ENCODE peak calls at places on chromosomes 7 and 10, in nine cellular contexts. One of them, this sample, is unnamed.

GRCh38 chr7:11830582-11831382 is 1.2 kb downstream of the THSD7A start:
- DNase-seq in NCI-H2029: no peak
- DNase-seq in hippocampal formation: no peak
- DNase-seq in GM06990: no peak
- DNase-seq in T-cell: no peak
- DNase-seq in activated T-cell treated with anti-CD3 and anti-CD28 coated beads for 1 hour: no peak
- DNase-seq in coronary artery: no peak
- DNase-seq in central memory CD4-positive, alpha-beta T cell: no peak
- DNase-seq in HFFc6: no peak
- DNase-seq in this sample: no peak

GRCh38 chr7:147008530-147008929 is 891.9 kb downstream of the CNTNAP2 start:
- DNase-seq in NCI-H2029: no peak
- DNase-seq in hippocampal formation: no peak
- DNase-seq in GM06990: no peak
- DNase-seq in T-cell: no peak
- DNase-seq in activated T-cell treated with anti-CD3 and anti-CD28 coated beads for 1 hour: no peak
- DNase-seq in coronary artery: no peak
- DNase-seq in central memory CD4-positive, alpha-beta T cell: no peak
- DNase-seq in HFFc6: no peak
- DNase-seq in this sample: no peak

GRCh38 chr7:100516135-100516812 is 22.7 kb upstream of the AGFG2 start:
- DNase-seq in NCI-H2029: no peak
- DNase-seq in hippocampal formation: no peak
- DNase-seq in GM06990: peak; percentile 65
- DNase-seq in T-cell: peak; percentile 59
- DNase-seq in activated T-cell treated with anti-CD3 and anti-CD28 coated beads for 1 hour: peak; percentile 16
- DNase-seq in coronary artery: no peak
- DNase-seq in central memory CD4-positive, alpha-beta T cell: peak; percentile 76
- DNase-seq in HFFc6: peak; percentile 66
- DNase-seq in this sample: peak; percentile 61

GRCh38 chr10:38025283-38025682 is 14.8 kb downstream of the ZNF33A start:
- DNase-seq in NCI-H2029: no peak
- DNase-seq in hippocampal formation: no peak
- DNase-seq in GM06990: peak; percentile 24
- DNase-seq in T-cell: no peak
- DNase-seq in activated T-cell treated with anti-CD3 and anti-CD28 coated beads for 1 hour: no peak
- DNase-seq in coronary artery: no peak
- DNase-seq in central memory CD4-positive, alpha-beta T cell: no peak
- DNase-seq in HFFc6: no peak
- DNase-seq in this sample: no peak

GRCh38 chr10:101008823-101009423 is 9.3 kb downstream of the LZTS2 start:
- DNase-seq in NCI-H2029: no peak
- DNase-seq in hippocampal formation: peak; percentile 72
- DNase-seq in GM06990: no peak
- DNase-seq in T-cell: no peak
- DNase-seq in activated T-cell treated with anti-CD3 and anti-CD28 coated beads for 1 hour: no peak
- DNase-seq in coronary artery: no peak
- DNase-seq in central memory CD4-positive, alpha-beta T cell: no peak
- DNase-seq in HFFc6: no peak
- DNase-seq in this sample: no peak

GRCh38 chr10:130020651-130021372 is 56.7 kb upstream of the EBF3 start:
- DNase-seq in NCI-H2029: no peak
- DNase-seq in hippocampal formation: no peak
- DNase-seq in GM06990: no peak
- DNase-seq in T-cell: no peak
- DNase-seq in activated T-cell treated with anti-CD3 and anti-CD28 coated beads for 1 hour: no peak
- DNase-seq in coronary artery: peak; percentile 72
- DNase-seq in central memory CD4-positive, alpha-beta T cell: no peak
- DNase-seq in HFFc6: no peak
- DNase-seq in this sample: no peak

GRCh38 chr7:131538071-131538790 is 18.2 kb downstream of the PODXL start:
- DNase-seq in NCI-H2029: no peak
- DNase-seq in hippocampal formation: no peak
- DNase-seq in GM06990: no peak
- DNase-seq in T-cell: no peak
- DNase-seq in activated T-cell treated with anti-CD3 and anti-CD28 coated beads for 1 hour: no peak
- DNase-seq in coronary artery: no peak
- DNase-seq in central memory CD4-positive, alpha-beta T cell: no peak
- DNase-seq in HFFc6: peak; percentile 20
- DNase-seq in this sample: no peak

GRCh38 chr7:37247881-37248280 is 200.8 kb downstream of the ELMO1 start:
- DNase-seq in NCI-H2029: no peak
- DNase-seq in hippocampal formation: no peak
- DNase-seq in GM06990: no peak
- DNase-seq in T-cell: no peak
- DNase-seq in activated T-cell treated with anti-CD3 and anti-CD28 coated beads for 1 hour: no peak
- DNase-seq in coronary artery: no peak
- DNase-seq in central memory CD4-positive, alpha-beta T cell: no peak
- DNase-seq in HFFc6: no peak
- DNase-seq in this sample: no peak

GRCh38 chr7:151462306-151462779 is 22.4 kb upstream of the CRYGN start:
- DNase-seq in NCI-H2029: no peak
- DNase-seq in hippocampal formation: no peak
- DNase-seq in GM06990: no peak
- DNase-seq in T-cell: no peak
- DNase-seq in activated T-cell treated with anti-CD3 and anti-CD28 coated beads for 1 hour: no peak
- DNase-seq in coronary artery: no peak
- DNase-seq in central memory CD4-positive, alpha-beta T cell: no peak
- DNase-seq in HFFc6: no peak
- DNase-seq in this sample: no peak

GRCh38 chr7:151485006-151485732 is 34.5 kb downstream of the RHEB start:
- DNase-seq in NCI-H2029: no peak
- DNase-seq in hippocampal formation: no peak
- DNase-seq in GM06990: no peak
- DNase-seq in T-cell: no peak
- DNase-seq in activated T-cell treated with anti-CD3 and anti-CD28 coated beads for 1 hour: no peak
- DNase-seq in coronary artery: no peak
- DNase-seq in central memory CD4-positive, alpha-beta T cell: no peak
- DNase-seq in HFFc6: peak; percentile 75
- DNase-seq in this sample: no peak

GRCh38 chr7:141649865-141650499 is 52.0 kb downstream of the DENND11 start:
- DNase-seq in NCI-H2029: peak; percentile 83
- DNase-seq in hippocampal formation: peak; percentile 70
- DNase-seq in GM06990: no peak
- DNase-seq in T-cell: peak; percentile 17
- DNase-seq in activated T-cell treated with anti-CD3 and anti-CD28 coated beads for 1 hour: no peak
- DNase-seq in coronary artery: no peak
- DNase-seq in central memory CD4-positive, alpha-beta T cell: no peak
- DNase-seq in HFFc6: peak; percentile 93
- DNase-seq in this sample: no peak

GRCh38 chr7:107778283-107778682 is 24.7 kb downstream of the SLC26A3 start:
- DNase-seq in NCI-H2029: no peak
- DNase-seq in hippocampal formation: no peak
- DNase-seq in GM06990: no peak
- DNase-seq in T-cell: no peak
- DNase-seq in activated T-cell treated with anti-CD3 and anti-CD28 coated beads for 1 hour: no peak
- DNase-seq in coronary artery: no peak
- DNase-seq in central memory CD4-positive, alpha-beta T cell: no peak
- DNase-seq in HFFc6: no peak
- DNase-seq in this sample: no peak

GRCh38 chr7:55593515-55594318 is 21.4 kb upstream of the VOPP1 start:
- DNase-seq in NCI-H2029: peak; percentile 46
- DNase-seq in hippocampal formation: peak; percentile 36
- DNase-seq in GM06990: no peak
- DNase-seq in T-cell: peak; percentile 36
- DNase-seq in activated T-cell treated with anti-CD3 and anti-CD28 coated beads for 1 hour: peak; percentile 74
- DNase-seq in coronary artery: no peak
- DNase-seq in central memory CD4-positive, alpha-beta T cell: peak; percentile 45
- DNase-seq in HFFc6: peak; percentile 55
- DNase-seq in this sample: peak; percentile 67

GRCh38 chr7:151690597-151690996 is 170.9 kb upstream of the RHEB start:
- DNase-seq in NCI-H2029: no peak
- DNase-seq in hippocampal formation: no peak
- DNase-seq in GM06990: no peak
- DNase-seq in T-cell: no peak
- DNase-seq in activated T-cell treated with anti-CD3 and anti-CD28 coated beads for 1 hour: no peak
- DNase-seq in coronary artery: no peak
- DNase-seq in central memory CD4-positive, alpha-beta T cell: no peak
- DNase-seq in HFFc6: peak; percentile 28
- DNase-seq in this sample: no peak

GRCh38 chr10:8044908-8045727 is 9.4 kb upstream of the GATA3 start:
- DNase-seq in NCI-H2029: no peak
- DNase-seq in hippocampal formation: no peak
- DNase-seq in GM06990: peak; percentile 40
- DNase-seq in T-cell: no peak
- DNase-seq in activated T-cell treated with anti-CD3 and anti-CD28 coated beads for 1 hour: no peak
- DNase-seq in coronary artery: no peak
- DNase-seq in central memory CD4-positive, alpha-beta T cell: no peak
- DNase-seq in HFFc6: no peak
- DNase-seq in this sample: no peak

GRCh38 chr7:30159698-30160143 is 24.9 kb downstream of the MTURN start:
- DNase-seq in NCI-H2029: no peak
- DNase-seq in hippocampal formation: no peak
- DNase-seq in GM06990: peak; percentile 30
- DNase-seq in T-cell: no peak
- DNase-seq in activated T-cell treated with anti-CD3 and anti-CD28 coated beads for 1 hour: no peak
- DNase-seq in coronary artery: no peak
- DNase-seq in central memory CD4-positive, alpha-beta T cell: no peak
- DNase-seq in HFFc6: peak; percentile 32
- DNase-seq in this sample: no peak

GRCh38 chr7:69464035-69464434 is 134.2 kb upstream of the AUTS2 start:
- DNase-seq in NCI-H2029: no peak
- DNase-seq in hippocampal formation: no peak
- DNase-seq in GM06990: no peak
- DNase-seq in T-cell: no peak
- DNase-seq in activated T-cell treated with anti-CD3 and anti-CD28 coated beads for 1 hour: no peak
- DNase-seq in coronary artery: no peak
- DNase-seq in central memory CD4-positive, alpha-beta T cell: no peak
- DNase-seq in HFFc6: no peak
- DNase-seq in this sample: no peak

GRCh38 chr10:121595806-121596667 is 2.2 kb downstream of the FGFR2 start:
- DNase-seq in NCI-H2029: no peak
- DNase-seq in hippocampal formation: peak; percentile 68
- DNase-seq in GM06990: no peak
- DNase-seq in T-cell: no peak
- DNase-seq in activated T-cell treated with anti-CD3 and anti-CD28 coated beads for 1 hour: no peak
- DNase-seq in coronary artery: no peak
- DNase-seq in central memory CD4-positive, alpha-beta T cell: no peak
- DNase-seq in HFFc6: no peak
- DNase-seq in this sample: no peak

GRCh38 chr10:129958686-129959543 is 5.2 kb downstream of the EBF3 start:
- DNase-seq in NCI-H2029: no peak
- DNase-seq in hippocampal formation: no peak
- DNase-seq in GM06990: no peak
- DNase-seq in T-cell: no peak
- DNase-seq in activated T-cell treated with anti-CD3 and anti-CD28 coated beads for 1 hour: no peak
- DNase-seq in coronary artery: no peak
- DNase-seq in central memory CD4-positive, alpha-beta T cell: no peak
- DNase-seq in HFFc6: no peak
- DNase-seq in this sample: no peak

GRCh38 chr10:63666836-63667383 is 145.7 kb downstream of the REEP3 start:
- DNase-seq in NCI-H2029: no peak
- DNase-seq in hippocampal formation: no peak
- DNase-seq in GM06990: no peak
- DNase-seq in T-cell: no peak
- DNase-seq in activated T-cell treated with anti-CD3 and anti-CD28 coated beads for 1 hour: no peak
- DNase-seq in coronary artery: no peak
- DNase-seq in central memory CD4-positive, alpha-beta T cell: no peak
- DNase-seq in HFFc6: peak; percentile 81
- DNase-seq in this sample: no peak

GRCh38 chr7:89133357-89133756 is 337.8 kb upstream of the TEX47 start:
- DNase-seq in NCI-H2029: no peak
- DNase-seq in hippocampal formation: no peak
- DNase-seq in GM06990: no peak
- DNase-seq in T-cell: no peak
- DNase-seq in activated T-cell treated with anti-CD3 and anti-CD28 coated beads for 1 hour: no peak
- DNase-seq in coronary artery: no peak
- DNase-seq in central memory CD4-positive, alpha-beta T cell: no peak
- DNase-seq in HFFc6: no peak
- DNase-seq in this sample: no peak

GRCh38 chr10:49083256-49083655 is 32.1 kb downstream of the VSTM4 start:
- DNase-seq in NCI-H2029: no peak
- DNase-seq in hippocampal formation: peak; percentile 50
- DNase-seq in GM06990: no peak
- DNase-seq in T-cell: no peak
- DNase-seq in activated T-cell treated with anti-CD3 and anti-CD28 coated beads for 1 hour: no peak
- DNase-seq in coronary artery: no peak
- DNase-seq in central memory CD4-positive, alpha-beta T cell: no peak
- DNase-seq in HFFc6: no peak
- DNase-seq in this sample: no peak

GRCh38 chr7:1899201-1899600 is 229.1 kb downstream of the ELFN1 start:
- DNase-seq in NCI-H2029: no peak
- DNase-seq in hippocampal formation: peak; percentile 23
- DNase-seq in GM06990: no peak
- DNase-seq in T-cell: no peak
- DNase-seq in activated T-cell treated with anti-CD3 and anti-CD28 coated beads for 1 hour: no peak
- DNase-seq in coronary artery: no peak
- DNase-seq in central memory CD4-positive, alpha-beta T cell: no peak
- DNase-seq in HFFc6: peak; percentile 84
- DNase-seq in this sample: no peak

GRCh38 chr10:48231699-48232315 is 42.7 kb downstream of the FRMPD2 start:
- DNase-seq in NCI-H2029: no peak
- DNase-seq in hippocampal formation: no peak
- DNase-seq in GM06990: peak; percentile 58
- DNase-seq in T-cell: no peak
- DNase-seq in activated T-cell treated with anti-CD3 and anti-CD28 coated beads for 1 hour: no peak
- DNase-seq in coronary artery: no peak
- DNase-seq in central memory CD4-positive, alpha-beta T cell: no peak
- DNase-seq in HFFc6: no peak
- DNase-seq in this sample: no peak

GRCh38 chr10:33187427-33187999 is 147.0 kb downstream of the NRP1 start:
- DNase-seq in NCI-H2029: peak; percentile 22
- DNase-seq in hippocampal formation: no peak
- DNase-seq in GM06990: no peak
- DNase-seq in T-cell: no peak
- DNase-seq in activated T-cell treated with anti-CD3 and anti-CD28 coated beads for 1 hour: no peak
- DNase-seq in coronary artery: peak; percentile 22
- DNase-seq in central memory CD4-positive, alpha-beta T cell: no peak
- DNase-seq in HFFc6: no peak
- DNase-seq in this sample: no peak

GRCh38 chr7:159370-160270 is 32.8 kb upstream of the FAM20C start:
- DNase-seq in NCI-H2029: no peak
- DNase-seq in hippocampal formation: no peak
- DNase-seq in GM06990: no peak
- DNase-seq in T-cell: no peak
- DNase-seq in activated T-cell treated with anti-CD3 and anti-CD28 coated beads for 1 hour: no peak
- DNase-seq in coronary artery: no peak
- DNase-seq in central memory CD4-positive, alpha-beta T cell: no peak
- DNase-seq in HFFc6: no peak
- DNase-seq in this sample: no peak

GRCh38 chr7:94170836-94171235 is 166.7 kb upstream of the BET1 start:
- DNase-seq in NCI-H2029: no peak
- DNase-seq in hippocampal formation: no peak
- DNase-seq in GM06990: peak; percentile 36
- DNase-seq in T-cell: no peak
- DNase-seq in activated T-cell treated with anti-CD3 and anti-CD28 coated beads for 1 hour: no peak
- DNase-seq in coronary artery: no peak
- DNase-seq in central memory CD4-positive, alpha-beta T cell: no peak
- DNase-seq in HFFc6: no peak
- DNase-seq in this sample: no peak